ENCODE peak calls at places on chromosomes 1 and 21, in four cellular contexts. C is upper lobe of right lung, B is colonic mucosa, A is A549. H is an unnamed sample.
A peak's percentile ranks its signal among the peaks of the same experiment; 100 is the strongest.

GRCh38 chr1:239288964-239289535 is 97.3 kb upstream of the CHRM3 start:
- DNase-seq in C (no peak), B (no peak), A (no peak), H (no peak)

GRCh38 chr1:76162254-76162653 is 87.7 kb downstream of the ST6GALNAC3 start:
- DNase-seq in C (no peak), B (no peak), A (no peak), H (no peak)

GRCh38 chr1:10909697-10910489 is 102.6 kb upstream of the TARDBP start:
- DNase-seq in C (peak; percentile 90), B (peak; percentile 73), A (peak; percentile 46), H (no peak)

GRCh38 chr21:42580076-42580792 is 66.6 kb downstream of the SLC37A1 start:
- DNase-seq in C (no peak), B (no peak), A (no peak), H (no peak)

GRCh38 chr21:16522512-16522911 is 792.7 kb downstream of the USP25 start:
- DNase-seq in C (no peak), B (no peak), A (no peak), H (no peak)

GRCh38 chr1:33473900-33474299 is 1.5 kb downstream of the ZSCAN20 start:
- DNase-seq in C (no peak), B (no peak), A (no peak), H (no peak)

GRCh38 chr1:147641695-147642592 is 28.4 kb downstream of the ACP6 start:
- DNase-seq in C (no peak), B (peak; percentile 75), A (peak; percentile 35), H (no peak)

GRCh38 chr1:171788696-171789095 is 7.2 kb downstream of the METTL13 start:
- DNase-seq in C (no peak), B (no peak), A (no peak), H (peak; percentile 36)

GRCh38 chr1:59026472-59026948 is 242.7 kb upstream of the JUN start:
- DNase-seq in C (no peak), B (no peak), A (no peak), H (no peak)

GRCh38 chr1:211695135-211695816 is 19.9 kb upstream of the NEK2 start:
- DNase-seq in C (no peak), B (no peak), A (no peak), H (no peak)

GRCh38 chr1:31203215-31203614 is 36.5 kb downstream of the NKAIN1 start:
- DNase-seq in C (no peak), B (no peak), A (no peak), H (no peak)

GRCh38 chr1:201212056-201212455 is 21.4 kb downstream of the IGFN1 start:
- DNase-seq in C (no peak), B (no peak), A (no peak), H (no peak)

GRCh38 chr1:8388732-8389562 is 71.0 kb downstream of the SLC45A1 start:
- DNase-seq in C (no peak), B (no peak), A (no peak), H (no peak)

GRCh38 chr1:147741075-147741474 is 19.3 kb downstream of the GJA5 start:
- DNase-seq in C (no peak), B (no peak), A (no peak), H (no peak)

GRCh38 chr1:63865561-63865960 is 91.7 kb downstream of the ROR1 start:
- DNase-seq in C (no peak), B (no peak), A (no peak), H (no peak)

GRCh38 chr1:168665975-168666374 is 63.0 kb downstream of the DPT start:
- DNase-seq in C (no peak), B (no peak), A (no peak), H (no peak)
- H3K4me3 ChIP-seq in C (no peak overlapping the region), B (no peak overlapping the region), A (no peak overlapping the region), H (no peak overlapping the region)

DNA sequence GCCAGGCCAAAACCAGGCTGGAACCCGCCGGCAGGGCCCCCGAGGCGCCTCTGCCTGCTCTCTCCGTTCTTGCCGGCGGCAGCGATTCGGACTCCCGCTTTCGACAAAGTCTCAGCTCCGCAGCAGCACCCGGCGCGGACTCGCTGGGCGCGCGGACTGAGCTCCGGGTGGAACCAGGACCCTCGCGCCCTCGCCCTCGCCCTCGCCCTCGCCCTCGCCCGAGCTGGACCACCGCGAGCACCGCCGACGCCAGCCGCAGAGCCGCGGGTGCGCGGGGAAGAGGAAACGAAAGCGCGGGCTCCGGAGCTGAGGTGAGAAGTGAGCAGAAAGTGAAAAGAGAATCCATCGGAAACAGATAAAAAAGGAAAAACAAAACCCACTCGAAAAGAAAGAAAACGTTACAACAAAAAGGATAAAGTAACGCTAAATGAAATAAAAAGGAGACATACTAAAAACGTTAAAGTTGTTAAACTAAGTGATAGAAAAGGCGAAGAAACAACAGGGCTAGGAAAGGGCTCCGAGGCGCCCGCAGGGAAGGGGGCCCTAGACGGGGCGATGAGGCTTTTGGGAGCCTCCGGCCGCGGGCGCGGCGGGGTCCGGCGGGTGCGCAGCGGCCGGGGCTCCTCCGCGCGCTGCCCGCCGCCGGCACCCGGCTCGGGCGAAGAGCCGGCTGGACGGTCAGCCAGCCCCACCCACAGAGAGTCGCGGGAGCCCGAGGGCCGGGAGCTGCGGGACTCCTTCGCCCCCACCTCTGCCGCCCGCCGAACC is 64.8 kb downstream of the MEF2D start:
- DNase-seq in C (no peak), B (no peak), A (no peak), H (no peak)
- H3K4me3 ChIP-seq in C (peak overlapping the region; percentile 34), B (peak overlapping the region; percentile 31), A (peak overlapping the region; percentile 25), H (peak overlapping the region; percentile 16)

GRCh38 chr1:162660598-162660997 is 28.3 kb downstream of the DDR2 start:
- DNase-seq in C (no peak), B (no peak), A (no peak), H (no peak)

GRCh38 chr1:162656266-162656665 is 24.0 kb downstream of the DDR2 start:
- DNase-seq in C (no peak), B (no peak), A (no peak), H (no peak)

GRCh38 chr1:162649606-162650005 is 17.3 kb downstream of the DDR2 start:
- DNase-seq in C (no peak), B (no peak), A (no peak), H (no peak)

GRCh38 chr1:162654915-162655620 is 22.8 kb downstream of the DDR2 start:
- DNase-seq in C (no peak), B (no peak), A (no peak), H (no peak)
- H3K4me3 ChIP-seq in C (no peak overlapping the region), B (no peak overlapping the region), A (no peak overlapping the region), H (no peak overlapping the region)

DNA sequence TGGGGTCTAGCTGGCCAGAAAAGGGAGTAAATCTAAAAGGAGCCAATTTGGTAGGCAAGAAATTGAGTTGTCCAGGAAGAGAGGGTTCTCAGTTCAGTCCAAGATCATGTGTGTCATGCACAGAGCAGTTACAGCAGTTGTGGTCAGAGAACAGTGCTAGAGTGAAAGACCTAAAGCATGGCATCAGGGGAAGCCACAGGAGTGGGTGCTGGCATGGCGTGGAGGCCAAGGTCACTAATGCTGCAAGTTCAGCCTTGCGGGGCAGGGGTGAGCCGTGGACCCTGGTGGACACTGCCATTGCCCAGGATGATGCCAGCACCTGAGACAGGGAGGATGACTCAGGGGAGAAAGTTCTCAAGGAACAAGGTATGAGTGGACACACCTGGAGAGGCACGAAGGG is 16.6 kb upstream of the TMEM125 start:
- DNase-seq in C (peak; percentile 46), B (no peak), A (no peak), H (no peak)
- H3K4me3 ChIP-seq in C (no peak overlapping the region), B (no peak overlapping the region), A (no peak overlapping the region), H (no peak overlapping the region)

H was measured in epithelial cell of proximal tubule.